ENCODE peak calls at places on chromosomes 11 and 22, in six cellular contexts. R is LoVo; W is BJ; O is GM23248; Z is bronchial epithelial cell; C is stimulated activated naive CD8-positive, alpha-beta T cell treated with anti-CD3 and anti-CD28 coated beads, Interleukin-15, Interleukin-2, amounts not matched to agents 100 U/mL and 50 U/mL, for 24 hours. V is an unnamed sample.

GRCh38 chr11:42972741-42973140 is 339.1 kb upstream of the API5 start:
- DNase-seq in R (no peak), W (no peak), O (no peak), Z (no peak), C (no peak), V (no peak)

GRCh38 chr11:66970808-66971442 is 4.2 kb upstream of the C11orf86 start:
- DNase-seq in R (peak; percentile 85), W (peak; percentile 99), O (peak; percentile 100), Z (peak; percentile 100), C (peak; percentile 30), V (peak; percentile 96)

GRCh38 chr11:76742912-76743311 is 40.2 kb upstream of the TSKU start:
- DNase-seq in R (no peak), W (no peak), O (peak; percentile 66), Z (no peak), C (no peak), V (peak; percentile 63)

GRCh38 chr11:17721242-17721999 is 2.0 kb downstream of the MYOD1 start:
- DNase-seq in R (no peak), W (no peak), O (peak; percentile 12), Z (no peak), C (no peak), V (no peak)

GRCh38 chr11:7657306-7658025 is 15.8 kb downstream of the CYB5R2 start:
- DNase-seq in R (peak; percentile 35), W (no peak), O (peak; percentile 92), Z (peak; percentile 67), C (no peak), V (no peak)

GRCh38 chr22:28951969-28952521 is 68.7 kb downstream of the ZNRF3 start:
- DNase-seq in R (no peak), W (peak; percentile 65), O (no peak), Z (no peak), C (no peak), V (no peak)

GRCh38 chr11:128409476-128409875 is 177.9 kb downstream of the ETS1 start:
- DNase-seq in R (no peak), W (no peak), O (peak; percentile 92), Z (peak; percentile 98), C (no peak), V (no peak)

GRCh38 chr11:46159694-46160093 is 38.4 kb upstream of the PHF21A start:
- DNase-seq in R (peak; percentile 79), W (no peak), O (no peak), Z (peak; percentile 84), C (no peak), V (no peak)

GRCh38 chr11:130435671-130436070 is 7.3 kb upstream of the ADAMTS8 start:
- DNase-seq in R (no peak), W (no peak), O (peak; percentile 77), Z (peak; percentile 84), C (no peak), V (no peak)

GRCh38 chr11:17036666-17037658 is 22.7 kb upstream of the PLEKHA7 start:
- DNase-seq in R (no peak), W (no peak), O (no peak), Z (no peak), C (no peak), V (no peak)

GRCh38 chr22:23376256-23376655 is 195.9 kb downstream of the BCR start:
- DNase-seq in R (peak; percentile 2), W (no peak), O (peak; percentile 29), Z (peak; percentile 26), C (peak; percentile 50), V (peak; percentile 1)

GRCh38 chr22:40628354-40629042 is 8.0 kb downstream of the MRTFA start:
- DNase-seq in R (no peak), W (no peak), O (peak; percentile 79), Z (peak; percentile 81), C (no peak), V (no peak)

GRCh38 chr11:117417856-117418255 is 90.2 kb downstream of the CEP164 start:
- DNase-seq in R (no peak), W (no peak), O (no peak), Z (no peak), C (no peak), V (no peak)

GRCh38 chr11:75264971-75265370 is 24.4 kb downstream of the TPBGL start:
- DNase-seq in R (no peak), W (no peak), O (no peak), Z (no peak), C (no peak), V (no peak)

GRCh38 chr11:61632096-61632495 is 48.1 kb upstream of the DAGLA start:
- DNase-seq in R (no peak), W (no peak), O (no peak), Z (no peak), C (no peak), V (no peak)

GRCh38 chr11:32266611-32267010 is 168.7 kb downstream of the WT1 start:
- DNase-seq in R (no peak), W (no peak), O (no peak), Z (no peak), C (no peak), V (no peak)

GRCh38 chr11:69055598-69056516 is 7.1 kb downstream of the TPCN2 start:
- DNase-seq in R (no peak), W (no peak), O (no peak), Z (no peak), C (peak; percentile 54), V (no peak)

GRCh38 chr11:64874841-64875240 is 3.6 kb downstream of the EHD1 start:
- DNase-seq in R (no peak), W (no peak), O (no peak), Z (no peak), C (no peak), V (no peak)

GRCh38 chr11:131762346-131763110 is 392.1 kb downstream of the NTM start:
- DNase-seq in R (no peak), W (no peak), O (no peak), Z (no peak), C (no peak), V (no peak)

GRCh38 chr11:77558380-77558779 is 31.4 kb upstream of the AQP11 start:
- DNase-seq in R (no peak), W (no peak), O (no peak), Z (no peak), C (no peak), V (no peak)

GRCh38 chr11:64504999-64505398 is 86.0 kb upstream of the SLC22A12 start:
- DNase-seq in R (no peak), W (no peak), O (no peak), Z (no peak), C (no peak), V (no peak)

GRCh38 chr11:13620063-13620462 is 48.4 kb upstream of the FAR1 start:
- DNase-seq in R (no peak), W (no peak), O (no peak), Z (no peak), C (no peak), V (no peak)

GRCh38 chr11:59802639-59803176 is 7.9 kb downstream of the MRPL16 start:
- DNase-seq in R (peak; percentile 53), W (no peak), O (peak; percentile 75), Z (peak; percentile 60), C (peak; percentile 22), V (no peak)

GRCh38 chr11:121494355-121495099 is 41.8 kb upstream of the SORL1-AS1 start:
- DNase-seq in R (no peak), W (no peak), O (no peak), Z (peak; percentile 34), C (peak; percentile 65), V (no peak)

GRCh38 chr11:75867778-75868374 is 52.9 kb downstream of the UVRAG start:
- DNase-seq in R (peak; percentile 60), W (no peak), O (peak; percentile 71), Z (peak; percentile 52), C (peak; percentile 45), V (peak; percentile 20)

GRCh38 chr11:1060885-1061616 is 13.6 kb upstream of the MUC2 start:
- DNase-seq in R (peak; percentile 98), W (peak; percentile 65), O (peak; percentile 90), Z (peak; percentile 73), C (no peak), V (peak; percentile 25)